ENCODE peak calls at places on chromosome 9, in six cellular contexts. A, G, S, I, L and J are unnamed samples. For H3K36me3, the result is how much of the 10 kb centered on the place peaks cover.

GRCh38 chr9:28808042-28808441 is 1234.8 kb upstream of the C9orf72 start:
- DNase-seq in A (no peak), G (no peak), S (no peak), I (no peak), L (no peak), J (peak)

GRCh38 chr9:6113312-6113711 is 97.9 kb upstream of the RANBP6 start:
- DNase-seq in A (no peak), G (no peak), S (no peak), I (no peak), L (no peak), J (no peak)

GRCh38 chr9:94096819-94097577 is 12.7 kb downstream of the PTPDC1 start:
- DNase-seq in A (no peak), G (no peak), S (no peak), I (no peak), L (no peak), J (peak)

GRCh38 chr9:89686134-89686533 is 81.3 kb downstream of the GADD45G start:
- DNase-seq in A (no peak), G (no peak), S (no peak), I (no peak), L (no peak), J (peak)

GRCh38 chr9:91241909-91242308 is 119.8 kb downstream of the AUH start:
- DNase-seq in A (no peak), G (no peak), S (no peak), I (peak), L (no peak), J (no peak)

GRCh38 chr9:133233681-133234432 is 24.8 kb upstream of the OBP2B start:
- DNase-seq in A (no peak), G (no peak), S (no peak), I (no peak), L (peak), J (no peak)

GRCh38 chr9:116181853-116182610 is 28.4 kb downstream of the PAPPA start:
- DNase-seq in A (no peak), G (no peak), S (no peak), I (no peak), L (no peak), J (peak)

GRCh38 chr9:6552738-6553121 is 92.8 kb downstream of the GLDC start:
- DNase-seq in A (no peak), G (no peak), S (no peak), I (no peak), L (no peak), J (peak)

GRCh38 chr9:124257070-124257864 is 482 bp upstream of the NEK6 start:
- DNase-seq in A (no peak), G (peak), S (no peak), I (no peak), L (peak), J (no peak)

GRCh38 chr9:79917417-79917816 is 345.7 kb downstream of the TLE4 start:
- DNase-seq in A (no peak), G (no peak), S (no peak), I (no peak), L (no peak), J (no peak)

GRCh38 chr9:128768581-128768980 is 3.1 kb downstream of the ZER1 start:
- DNase-seq in A (no peak), G (no peak), S (no peak), I (no peak), L (no peak), J (no peak)

GRCh38 chr9:128771094-128771721 is 519 bp downstream of the ZER1 start:
- DNase-seq in A (peak), G (peak), S (no peak), I (no peak), L (no peak), J (peak)

GRCh38 chr9:128771745-128772519 is at the start of gene ZER1:
- DNase-seq in A (peak), G (peak), S (peak), I (peak), L (peak), J (peak)

GRCh38 chr9:128773049-128773448 is 1.3 kb upstream of the ZER1 start:
- DNase-seq in A (no peak), G (no peak), S (no peak), I (no peak), L (no peak), J (no peak)

GRCh38 chr9:128770286-128770685 is 1.4 kb downstream of the ZER1 start:
- DNase-seq in A (no peak), G (no peak), S (no peak), I (no peak), L (no peak), J (no peak)
- H3K4me3 ChIP-seq in A (no peak), G (peak), S (peak), I (peak), L (peak), J (no peak)

GRCh38 chr9:136808075-136808780 is 480 bp downstream of the RABL6 start:
- DNase-seq in A (peak), G (peak), S (no peak), I (peak), L (peak), J (no peak)
- TF ChIP-seq CTCF in A (no peak), G (peak), S (no peak), I (no peak), L (no peak), J (no peak)

GRCh38 chr9:34096751-34097150 is 29.7 kb downstream of the DCAF12 start:
- DNase-seq in A (no peak), G (peak), S (no peak), I (no peak), L (no peak), J (no peak)
- H3K36me3 ChIP-seq in A (half or more), G (half or more), S (half or more), I (half or more), L (half or more), J (under half)

GRCh38 chr9:73154271-73154670 is 2.6 kb downstream of the ANXA1 start:
- DNase-seq in A (no peak), G (no peak), S (no peak), I (no peak), L (no peak), J (no peak)

GRCh38 chr9:73153793-73154227 is 2.1 kb downstream of the ANXA1 start:
- DNase-seq in A (no peak), G (no peak), S (no peak), I (no peak), L (no peak), J (peak)

GRCh38 chr9:73151653-73152382 is at the start of gene ANXA1:
- DNase-seq in A (no peak), G (no peak), S (no peak), I (no peak), L (no peak), J (peak)

GRCh38 chr9:73152953-73153352 is 1.3 kb downstream of the ANXA1 start:
- DNase-seq in A (no peak), G (no peak), S (no peak), I (no peak), L (no peak), J (peak)

DNA sequence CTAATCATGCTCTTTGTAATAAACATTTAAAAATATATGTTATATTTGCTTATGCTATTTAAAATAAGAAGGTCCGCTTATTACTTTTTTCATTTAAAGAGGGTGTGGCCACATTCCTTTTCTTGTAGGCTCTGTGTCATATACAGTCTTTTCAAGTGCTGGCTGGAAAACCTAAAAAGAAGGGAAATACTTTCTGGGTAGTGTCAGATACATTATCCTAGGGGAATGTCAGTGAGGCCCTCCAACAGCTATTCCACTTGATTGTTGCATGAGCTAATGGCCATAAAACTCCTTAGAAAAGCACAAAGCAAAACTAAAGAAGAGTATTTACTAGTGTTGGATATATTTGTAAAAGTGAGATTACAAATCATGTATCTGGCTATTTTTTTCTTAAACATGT is 780 bp downstream of the ANXA1 start:
- DNase-seq in A (no peak), G (no peak), S (no peak), I (no peak), L (no peak), J (peak)
- H3K4me3 ChIP-seq in A (peak), G (no peak), S (peak), I (peak), L (peak), J (peak)

GRCh38 chr9:4324513-4324912 is 24.6 kb upstream of the GLIS3 start:
- DNase-seq in A (no peak), G (no peak), S (no peak), I (no peak), L (no peak), J (no peak)

GRCh38 chr9:4325113-4325512 is 25.2 kb upstream of the GLIS3 start:
- DNase-seq in A (no peak), G (no peak), S (no peak), I (no peak), L (no peak), J (no peak)

GRCh38 chr9:4328723-4329122 is 28.9 kb upstream of the GLIS3 start:
- DNase-seq in A (no peak), G (no peak), S (no peak), I (no peak), L (no peak), J (peak)

GRCh38 chr9:4333231-4333740 is 33.4 kb upstream of the GLIS3 start:
- DNase-seq in A (no peak), G (no peak), S (no peak), I (no peak), L (no peak), J (no peak)

DNA sequence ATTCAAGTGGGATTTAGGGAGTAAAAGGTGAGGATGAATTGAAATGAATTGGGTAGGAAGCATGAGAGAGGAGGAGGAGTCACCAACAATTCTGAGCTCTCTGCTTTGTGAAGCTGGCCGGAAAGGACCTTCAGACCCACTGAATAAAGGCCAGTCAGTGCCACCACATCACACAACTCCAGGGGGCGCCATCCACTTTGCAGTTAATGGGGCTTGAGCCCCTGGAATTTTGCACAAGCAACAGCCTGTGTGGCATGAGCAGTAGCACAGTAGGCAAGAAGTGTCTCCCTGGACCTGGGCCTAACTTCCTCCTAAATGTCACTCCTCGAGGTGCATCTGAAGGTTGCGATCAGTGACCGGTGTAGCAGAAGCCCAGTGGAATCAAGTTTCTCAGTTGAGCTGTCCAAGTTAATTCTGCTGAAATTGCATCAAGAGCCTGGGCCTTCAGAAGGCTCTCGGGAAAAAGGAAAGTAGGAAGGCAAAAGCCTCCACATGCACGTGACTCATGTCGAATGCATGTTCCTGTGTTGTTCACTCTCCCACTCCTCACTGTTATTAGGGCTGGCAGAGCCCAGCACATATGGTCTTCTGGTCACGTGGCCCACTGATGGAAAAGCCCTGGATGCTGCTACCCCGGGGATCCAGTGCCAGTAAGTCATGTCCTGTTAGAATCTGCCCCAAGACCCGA is 27.8 kb upstream of the GLIS3 start:
- DNase-seq in A (no peak), G (no peak), S (no peak), I (no peak), L (no peak), J (peak)
- TF ChIP-seq CTCF in A (no peak), G (peak), S (no peak), I (no peak), L (no peak), J (no peak)

DNA sequence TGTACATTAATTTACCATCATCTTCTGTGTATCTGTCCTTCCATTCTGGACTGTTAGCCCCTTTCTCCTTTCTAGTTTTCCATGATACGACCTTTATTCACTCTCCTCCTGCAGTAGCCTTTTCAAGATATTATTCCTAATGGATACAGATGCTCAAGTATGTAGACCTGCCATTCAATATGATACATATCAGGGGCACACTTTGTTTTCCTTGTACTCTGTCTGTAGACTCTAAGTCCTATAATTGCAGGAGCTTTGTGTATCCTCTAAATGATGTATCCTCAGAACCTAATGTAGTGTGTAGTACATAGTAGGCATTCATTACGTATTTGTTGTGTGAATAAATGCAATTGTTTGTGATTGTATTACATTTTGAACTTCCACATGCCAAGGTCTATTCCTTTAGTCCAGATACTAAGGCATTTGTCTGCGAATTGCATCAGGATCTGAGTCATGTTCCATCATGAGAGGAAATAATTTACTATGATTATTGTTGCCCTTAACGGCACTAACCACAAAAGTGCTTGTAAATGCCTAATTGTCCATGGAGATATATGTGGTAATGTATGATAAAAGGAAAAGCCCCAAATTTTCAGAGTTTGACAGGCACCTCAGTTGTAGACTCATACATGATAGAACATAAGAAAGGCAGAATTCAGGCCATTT is 57.1 kb upstream of the IZUMO3 start:
- DNase-seq in A (no peak), G (no peak), S (no peak), I (no peak), L (no peak), J (peak)
- H3K36me3 ChIP-seq in A (under half), G (under half), S (under half), I (under half), L (under half), J (under half)